ENCODE peak calls at places on chromosomes 1 and 21, in four cellular contexts. H is esophagus muscularis mucosa; R is lower lobe of right lung; C is CD4-positive, alpha-beta T cell. D is an unnamed sample.
A peak's percentile ranks its signal among the peaks of the same experiment; 100 is the strongest.

GRCh38 chr1:186498695-186499389 is 37.9 kb upstream of the PDC start:
- DNase-seq in H (no peak), R (no peak), C (no peak), D (no peak)

GRCh38 chr1:234701737-234702341 is 91.9 kb upstream of the IRF2BP2 start:
- DNase-seq in H (no peak), R (no peak), C (no peak), D (no peak)

GRCh38 chr1:72498393-72498792 is 216.1 kb upstream of the NEGR1 start:
- DNase-seq in H (no peak), R (no peak), C (no peak), D (no peak)

GRCh38 chr1:48105167-48105566 is 108.0 kb upstream of the TRABD2B start:
- DNase-seq in H (no peak), R (no peak), C (no peak), D (no peak)

GRCh38 chr1:59438058-59438560 is 141.2 kb downstream of the FGGY start:
- DNase-seq in H (peak; percentile 24), R (no peak), C (no peak), D (no peak)

GRCh38 chr1:35559317-35559944 is 1.8 kb downstream of the NCDN start:
- DNase-seq in H (no peak), R (no peak), C (no peak), D (no peak)

GRCh38 chr1:171438441-171438840 is 46.9 kb upstream of the PRRC2C start:
- DNase-seq in H (no peak), R (no peak), C (no peak), D (peak; percentile 71)

GRCh38 chr1:164836614-164837018 is 277.6 kb downstream of the PBX1 start:
- DNase-seq in H (no peak), R (no peak), C (no peak), D (no peak)

GRCh38 chr1:219329606-219330005 is 155.9 kb downstream of the LYPLAL1 start:
- DNase-seq in H (no peak), R (no peak), C (no peak), D (no peak)

GRCh38 chr1:93715529-93716126 is 34.0 kb upstream of the BCAR3 start:
- DNase-seq in H (no peak), R (no peak), C (no peak), D (no peak)

GRCh38 chr1:157856538-157856937 is 14.9 kb upstream of the CD5L start:
- DNase-seq in H (no peak), R (no peak), C (no peak), D (no peak)

GRCh38 chr1:21100496-21100895 is 76.2 kb downstream of the EIF4G3 start:
- DNase-seq in H (no peak), R (no peak), C (no peak), D (peak; percentile 33)

GRCh38 chr1:117346206-117346928 is 20.9 kb upstream of the MAN1A2 start:
- DNase-seq in H (no peak), R (no peak), C (no peak), D (no peak)

GRCh38 chr1:37875833-37876232 is 16.4 kb upstream of the MTF1 start:
- DNase-seq in H (no peak), R (no peak), C (no peak), D (no peak)

GRCh38 chr21:16587141-16587570 is 857.4 kb downstream of the USP25 start:
- DNase-seq in H (no peak), R (peak; percentile 46), C (no peak), D (peak; percentile 53)

GRCh38 chr1:209486861-209487260 is 96.7 kb upstream of the CAMK1G start:
- DNase-seq in H (no peak), R (no peak), C (no peak), D (no peak)

GRCh38 chr1:29177022-29177705 is 4.5 kb downstream of the SRSF4 start:
- DNase-seq in H (no peak), R (no peak), C (no peak), D (no peak)

GRCh38 chr1:37472994-37473393 is 1.4 kb upstream of the ZC3H12A start:
- DNase-seq in H (no peak), R (no peak), C (no peak), D (no peak)

GRCh38 chr1:21783679-21784603 is 992 bp upstream of the USP48 start:
- DNase-seq in H (no peak), R (peak; percentile 53), C (no peak), D (no peak)

GRCh38 chr1:227449727-227450420 is 113.5 kb upstream of the ZNF678 start:
- DNase-seq in H (no peak), R (no peak), C (no peak), D (no peak)

GRCh38 chr21:30468912-30469812 is 11.0 kb downstream of the KRTAP19-1 start:
- DNase-seq in H (no peak), R (no peak), C (no peak), D (no peak)

GRCh38 chr21:30463713-30464112 is 16.5 kb downstream of the KRTAP19-1 start:
- DNase-seq in H (no peak), R (no peak), C (no peak), D (no peak)
- TF ChIP-seq CTCF in H (no peak), R (no peak), C (no peak), D (peak; percentile 32)

GRCh38 chr1:1550087-1550486 is 9.7 kb upstream of the TMEM240 start:
- DNase-seq in H (no peak), R (no peak), C (no peak), D (no peak)
- H3K27me3 ChIP-seq in H (no peaks in the 10 kb centered on the region), R (no peaks in the 10 kb centered on the region), C (no peaks in the 10 kb centered on the region), D (no peaks in the 10 kb centered on the region)

GRCh38 chr1:41599912-41600311 is 115.4 kb upstream of the EDN2 start:
- DNase-seq in H (no peak), R (no peak), C (no peak), D (no peak)
- TF ChIP-seq CTCF in H (peak; percentile 51), R (peak; percentile 26), C (no peak), D (peak; percentile 61)

GRCh38 chr1:87728169-87728568 is 399.5 kb downstream of the LMO4 start:
- DNase-seq in H (no peak), R (no peak), C (no peak), D (no peak)

GRCh38 chr1:87733421-87733820 is 404.7 kb downstream of the LMO4 start:
- DNase-seq in H (no peak), R (no peak), C (no peak), D (no peak)

DNA sequence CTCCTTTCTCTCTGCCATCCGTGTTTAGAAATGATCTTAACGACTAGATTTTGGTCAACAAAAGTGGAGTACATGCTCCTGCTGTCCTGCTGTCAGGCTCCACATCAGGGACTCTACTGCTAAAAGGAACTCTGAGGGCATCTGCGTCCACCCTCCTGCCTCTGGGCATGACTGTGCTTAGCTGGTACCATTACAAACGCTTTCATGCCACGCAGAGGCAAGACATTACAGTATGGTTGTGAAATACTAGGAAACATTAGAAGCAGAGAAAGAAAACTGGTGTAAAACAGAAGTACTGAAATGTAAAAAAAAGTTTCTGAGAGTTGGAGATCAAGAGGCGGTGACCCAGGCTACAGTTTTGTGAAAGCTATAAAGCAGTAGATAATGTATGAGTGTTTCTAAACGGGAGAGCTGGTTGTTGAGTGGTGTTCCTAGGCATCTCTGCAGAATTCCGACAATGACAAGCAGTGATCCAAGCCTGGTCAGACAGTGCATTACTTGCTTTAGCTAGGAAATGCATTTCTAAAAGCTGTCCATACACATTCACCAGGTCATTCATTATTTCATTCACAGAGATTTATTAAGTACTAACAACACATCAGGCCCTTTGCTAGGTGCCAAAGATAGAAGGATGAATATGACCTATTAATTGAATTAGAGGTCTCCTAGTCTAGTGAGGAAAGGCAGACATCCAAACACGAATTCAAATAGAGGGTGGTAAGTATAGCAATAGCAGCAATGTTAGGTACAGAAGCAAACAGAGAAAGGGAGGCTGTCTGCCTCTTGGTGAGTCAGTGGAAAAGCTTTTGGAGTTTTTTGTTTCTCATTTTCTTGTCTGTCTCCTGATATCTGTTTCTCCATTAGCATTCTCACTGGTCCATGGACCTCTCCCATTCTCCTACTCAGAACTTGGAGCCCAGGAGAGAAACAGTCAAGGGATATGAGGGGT is 401.9 kb downstream of the LMO4 start:
- DNase-seq in H (no peak), R (no peak), C (no peak), D (no peak)
- H3K27me3 ChIP-seq in H (no peaks in the 10 kb centered on the region), R (no peaks in the 10 kb centered on the region), C (no peaks in the 10 kb centered on the region), D (no peaks in the 10 kb centered on the region)

DNA sequence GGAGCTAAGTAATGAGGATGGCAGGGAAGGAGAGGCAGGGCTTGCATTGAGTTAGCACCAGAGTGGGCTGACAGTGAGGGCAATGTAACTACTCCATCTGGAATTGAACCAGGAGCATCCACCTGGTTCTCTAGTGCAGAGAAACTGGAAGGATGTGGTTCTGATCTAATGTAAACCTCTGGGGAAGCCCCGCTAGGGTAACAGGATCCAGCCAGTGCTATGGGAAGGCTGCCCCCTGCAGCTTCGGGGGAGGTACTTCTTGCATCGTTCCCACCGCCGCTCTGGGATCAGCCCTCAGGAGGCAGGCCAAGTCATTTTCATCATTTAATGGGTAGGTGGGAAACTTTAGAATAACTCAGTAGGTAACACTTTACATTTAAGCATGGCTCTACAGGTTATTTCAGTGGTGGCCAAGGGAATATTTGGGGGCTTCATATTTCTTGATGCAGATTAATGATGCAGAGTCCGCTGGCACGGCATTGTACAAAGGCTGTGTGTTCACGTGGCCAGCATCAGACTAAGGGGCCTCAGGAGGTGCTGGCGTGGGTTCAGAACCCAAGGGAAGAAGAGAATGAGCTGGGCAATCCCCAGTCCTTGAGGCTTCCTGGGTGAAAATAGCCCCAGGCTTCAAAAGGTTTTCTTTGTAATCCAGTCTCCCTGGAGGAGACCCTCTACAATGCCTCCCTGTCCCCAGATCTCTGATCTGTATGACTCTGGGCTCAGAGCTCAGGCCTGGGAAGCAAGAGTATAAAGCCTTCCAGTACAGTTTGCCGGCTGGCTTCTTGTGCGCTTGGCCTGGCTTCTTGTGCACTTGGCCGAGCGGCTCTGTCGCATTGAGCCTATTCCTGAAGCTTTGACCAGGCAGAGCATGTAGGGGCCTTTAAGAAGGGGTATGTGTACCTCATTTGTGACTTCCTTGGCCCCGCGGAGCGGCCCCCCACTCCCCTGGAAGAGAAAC is 26.4 kb upstream of the KAZN start:
- DNase-seq in H (no peak), R (no peak), C (no peak), D (no peak)
- TF ChIP-seq CTCF in H (peak; percentile 32), R (peak; percentile 15), C (no peak), D (no peak)

DNA sequence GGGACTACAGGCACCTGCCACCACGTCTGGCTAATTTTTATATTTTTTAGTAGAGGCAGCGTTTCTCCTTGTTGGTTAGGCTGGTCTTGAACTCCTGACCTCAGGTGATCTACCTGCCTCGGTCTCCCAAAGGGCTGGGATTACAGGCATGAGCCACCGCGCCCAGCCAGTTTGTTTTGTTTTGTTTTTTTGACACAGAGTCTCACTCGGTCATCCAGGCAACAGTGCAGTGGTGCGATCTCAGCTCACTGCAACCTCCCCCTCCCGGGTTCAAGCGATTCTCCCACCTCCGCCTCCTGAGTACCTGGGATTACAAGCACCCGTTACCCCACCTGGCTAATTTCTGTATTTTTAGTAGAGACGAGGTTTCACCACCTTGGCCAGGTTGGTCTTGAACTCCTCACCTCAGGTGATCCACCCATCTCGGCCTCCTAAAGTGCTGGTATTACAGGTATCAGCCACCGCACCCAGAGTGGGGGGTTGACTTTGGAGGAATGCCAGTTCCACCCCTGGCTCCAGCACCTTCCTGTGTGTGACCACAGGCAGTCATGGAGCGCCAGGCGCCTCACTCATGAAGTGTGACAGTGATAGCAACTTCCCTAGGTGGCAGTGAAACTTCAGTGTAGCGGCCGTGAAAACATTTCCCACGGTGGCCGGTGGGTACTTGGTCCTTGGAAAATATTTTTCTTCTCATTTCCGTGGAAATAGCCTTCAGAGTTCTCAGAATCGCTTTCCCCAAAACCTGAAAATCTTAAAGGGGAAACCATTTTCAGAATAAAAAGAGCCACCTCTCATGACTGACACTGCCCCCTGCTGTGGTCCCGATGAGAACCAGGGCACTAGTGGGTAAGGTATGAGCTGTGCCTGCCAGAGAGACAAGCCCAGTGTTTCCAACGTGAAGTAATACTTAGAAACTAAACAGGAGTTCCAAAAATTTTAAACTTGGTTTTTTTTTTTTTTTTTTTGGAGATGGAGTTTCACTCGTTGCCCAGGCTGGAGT is 48.6 kb downstream of the WDR4 start:
- DNase-seq in H (peak; percentile 45), R (no peak), C (no peak), D (no peak)
- H3K27me3 ChIP-seq in H (peaks cover 5% of the 10 kb centered on the region), R (peaks cover 40% of the 10 kb centered on the region), C (no peaks in the 10 kb centered on the region), D (peaks cover 50% of the 10 kb centered on the region)